ENCODE peak calls at places on chromosomes 16 and 17, in seven cellular contexts. H is GM23338; L is colonic mucosa; K is thoracic aorta; N is IMR-90; O is breast epithelium; M is CD4-positive, CD25-positive, alpha-beta regulatory T cell. C is an unnamed sample.

GRCh38 chr16:83494459-83494858 is 313.3 kb upstream of the HSBP1 start:
- DNase-seq in N (peak; percentile 5), H (no peak), O (no peak), K (no peak), M (no peak), L (no peak), C (no peak)

GRCh38 chr16:58509256-58510096 is 5.8 kb upstream of the SETD6 start:
- DNase-seq in H (no peak), N (no peak), O (no peak), K (no peak), M (no peak), L (no peak), C (no peak)

GRCh38 chr16:7526736-7527135 is 194.1 kb downstream of the RBFOX1 start:
- DNase-seq in O (no peak), K (no peak), H (no peak), N (no peak), L (no peak), M (no peak), C (no peak)

GRCh38 chr17:61981323-61981722 is 53.5 kb upstream of the INTS2 start:
- DNase-seq in N (peak; percentile 62), M (no peak), H (no peak), L (no peak), K (no peak), O (no peak), C (no peak)

GRCh38 chr16:85673529-85674417 is 15.0 kb downstream of the GINS2 start:
- DNase-seq in H (no peak), O (peak; percentile 10), M (no peak), L (no peak), K (no peak), N (peak; percentile 75), C (no peak)

GRCh38 chr17:40070895-40071719 is 8.3 kb downstream of the THRA start:
- DNase-seq in K (no peak), O (no peak), H (peak; percentile 51), L (peak; percentile 94), M (no peak), N (no peak), C (no peak)

GRCh38 chr17:22217135-22217534 is 524.8 kb downstream of the KCNJ18 start:
- DNase-seq in M (no peak), K (no peak), H (peak; percentile 83), L (no peak), O (no peak), N (no peak), C (no peak)

GRCh38 chr17:80363120-80363515 is 51.8 kb upstream of the ENDOV start:
- DNase-seq in H (no peak), O (peak; percentile 42), L (no peak), M (no peak), K (no peak), N (no peak), C (no peak)

GRCh38 chr16:72877374-72878028 is 170.4 kb downstream of the ZFHX3 start:
- DNase-seq in H (no peak), K (no peak), L (no peak), M (no peak), O (no peak), N (peak; percentile 88), C (no peak)

GRCh38 chr16:56861092-56861610 is 3.9 kb upstream of the SLC12A3 start:
- DNase-seq in H (no peak), N (no peak), M (no peak), O (no peak), L (no peak), K (no peak), C (peak; percentile 97)

GRCh38 chr16:23537390-23537789 is 19.8 kb downstream of the EARS2 start:
- DNase-seq in M (no peak), K (no peak), L (no peak), O (no peak), N (no peak), H (no peak), C (no peak)

GRCh38 chr17:70775667-70776066 is 606.3 kb downstream of the KCNJ2 start:
- DNase-seq in L (no peak), H (no peak), O (no peak), M (no peak), K (no peak), N (no peak), C (no peak)

GRCh38 chr17:46064460-46064859 is 65.4 kb downstream of the STH start:
- DNase-seq in N (no peak), K (no peak), L (no peak), O (no peak), M (no peak), H (no peak), C (no peak)

GRCh38 chr16:64910351-64910750 is 211.5 kb downstream of the CDH11 start:
- DNase-seq in K (peak; percentile 19), O (no peak), M (no peak), N (peak; percentile 96), H (peak; percentile 44), L (peak; percentile 18), C (no peak)

GRCh38 chr16:64738321-64738960 is 383.4 kb downstream of the CDH11 start:
- DNase-seq in M (no peak), K (no peak), N (peak; percentile 66), L (no peak), O (no peak), H (no peak), C (no peak)

GRCh38 chr17:82317394-82318168 is at the start of gene CD7:
- DNase-seq in O (no peak), K (no peak), L (no peak), N (no peak), M (peak; percentile 61), H (no peak), C (no peak)

GRCh38 chr17:40547079-40547784 is 18.0 kb downstream of the CCR7 start:
- DNase-seq in M (no peak), L (no peak), H (no peak), O (no peak), N (no peak), K (no peak), C (peak; percentile 34)

GRCh38 chr17:67931227-67931626 is 65.0 kb downstream of the C17orf58 start:
- DNase-seq in H (no peak), L (no peak), O (no peak), K (no peak), M (no peak), N (no peak), C (no peak)

GRCh38 chr16:86894168-86894567 is 315.8 kb downstream of the FOXL1 start:
- DNase-seq in M (no peak), K (no peak), L (no peak), O (no peak), N (no peak), H (no peak), C (no peak)

GRCh38 chr17:82754297-82755208 is 2.7 kb downstream of the TBCD start:
- DNase-seq in L (peak; percentile 58), H (peak; percentile 89), K (no peak), O (no peak), M (no peak), N (no peak), C (peak; percentile 95)

GRCh38 chr17:74542727-74543383 is 3.1 kb downstream of the CD300C start:
- DNase-seq in L (no peak), H (no peak), O (no peak), K (no peak), M (no peak), N (no peak), C (no peak)

GRCh38 chr17:43169561-43170139 is 1.4 kb upstream of the NBR1 start:
- DNase-seq in H (peak; percentile 57), L (peak; percentile 54), K (no peak), O (peak; percentile 54), M (no peak), N (peak; percentile 26), C (no peak)

GRCh38 chr17:3965123-3965800 is 1.0 kb upstream of the ATP2A3 start:
- DNase-seq in K (no peak), H (peak; percentile 90), N (no peak), O (no peak), L (peak; percentile 94), M (peak; percentile 55), C (peak; percentile 80)

GRCh38 chr16:70804153-70804728 is 3.3 kb upstream of the VAC14 start:
- DNase-seq in L (no peak), N (peak; percentile 93), M (no peak), K (no peak), H (no peak), O (no peak), C (no peak)
- H3K4me1 ChIP-seq in L (peaks cover 8% of the 10 kb centered on the region), N (peaks cover 11% of the 10 kb centered on the region), M (peaks cover 14% of the 10 kb centered on the region), K (peaks cover 14% of the 10 kb centered on the region), H (peaks cover 14% of the 10 kb centered on the region), O (peaks cover 8% of the 10 kb centered on the region), C (peaks cover 8% of the 10 kb centered on the region)

DNA sequence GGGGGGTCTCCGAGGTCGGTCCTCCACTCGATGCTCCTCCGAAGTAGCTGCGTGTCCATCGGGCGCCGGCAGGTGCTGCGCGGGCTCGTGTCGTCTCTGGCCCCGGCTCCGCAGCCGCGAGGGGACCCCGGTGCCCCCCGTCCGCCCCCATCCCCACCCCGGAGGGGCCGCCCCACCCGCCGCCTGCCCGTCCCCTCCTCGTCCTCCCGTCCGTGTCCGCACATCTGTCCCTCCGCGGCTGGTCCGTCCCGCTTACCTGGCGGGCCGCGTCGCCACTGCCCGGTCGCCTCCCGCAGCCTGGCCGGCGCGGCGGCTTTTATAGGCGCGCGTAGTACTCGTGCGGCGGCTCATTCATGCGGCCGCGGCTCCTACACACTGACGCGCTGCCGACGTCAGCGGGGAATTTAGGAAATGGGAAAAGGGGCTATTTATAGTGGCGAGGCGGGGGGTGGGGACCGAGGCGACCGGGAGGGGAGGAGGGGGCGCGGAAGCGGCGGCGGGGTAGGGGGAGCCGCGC is 4.0 kb upstream of the HIC1 start:
- DNase-seq in M (no peak), K (no peak), O (no peak), H (peak; percentile 77), L (no peak), N (peak; percentile 65), C (peak; percentile 53)
- H3K4me3 ChIP-seq in M (no peak overlapping the region), K (peak overlapping the region; percentile 76), O (peak overlapping the region; percentile 71), H (peak overlapping the region; percentile 50), L (peak overlapping the region; percentile 60), N (peak overlapping the region; percentile 30), C (peak overlapping the region; percentile 28)

GRCh38 chr16:21952040-21952792 is 945 bp upstream of the UQCRC2 start:
- DNase-seq in N (peak; percentile 61), M (peak; percentile 75), H (peak; percentile 87), O (peak; percentile 58), L (peak; percentile 94), K (peak; percentile 28), C (peak; percentile 83)
- H3K4me1 ChIP-seq in N (peaks cover 2% of the 10 kb centered on the region), M (peaks cover 59% of the 10 kb centered on the region), H (peaks cover 6% of the 10 kb centered on the region), O (peaks cover 23% of the 10 kb centered on the region), L (peaks cover 11% of the 10 kb centered on the region), K (peaks cover 41% of the 10 kb centered on the region), C (peaks cover 10% of the 10 kb centered on the region)

GRCh38 chr17:76495663-76496400 is 5.4 kb downstream of the RHBDF2 start:
- DNase-seq in N (no peak), O (no peak), L (peak; percentile 16), K (no peak), H (no peak), M (no peak), C (no peak)

GRCh38 chr17:76498886-76499667 is 2.1 kb downstream of the RHBDF2 start:
- DNase-seq in H (no peak), O (no peak), L (no peak), K (no peak), M (no peak), N (no peak), C (no peak)

GRCh38 chr17:76496464-76496863 is 4.8 kb downstream of the RHBDF2 start:
- DNase-seq in L (no peak), M (no peak), N (no peak), O (no peak), K (no peak), H (no peak), C (no peak)

GRCh38 chr17:76497979-76498885 is 3.0 kb downstream of the RHBDF2 start:
- DNase-seq in K (peak; percentile 38), M (no peak), L (peak; percentile 63), H (peak; percentile 65), O (peak; percentile 74), N (peak; percentile 93), C (no peak)

DNA sequence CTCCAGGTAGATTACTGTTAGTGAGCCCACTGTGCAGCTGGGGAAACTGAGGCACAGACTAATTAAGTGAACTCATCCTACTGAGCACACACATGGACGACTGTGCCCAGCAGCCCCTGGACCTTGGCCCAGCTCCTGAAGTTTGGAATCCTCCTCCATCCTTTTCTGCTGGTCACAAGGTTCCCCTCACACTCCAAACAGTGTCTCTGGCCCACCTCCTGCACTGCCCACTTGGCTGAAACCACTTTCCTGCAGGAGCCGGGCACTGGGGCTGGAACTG is 3.6 kb downstream of the RHBDF2 start:
- DNase-seq in K (no peak), N (no peak), O (no peak), L (no peak), H (no peak), M (no peak), C (no peak)
- H3K4me3 ChIP-seq in K (peak overlapping the region; percentile 84), N (no peak overlapping the region), O (peak overlapping the region; percentile 29), L (no peak overlapping the region), H (no peak overlapping the region), M (no peak overlapping the region), C (no peak overlapping the region)